ENCODE peak calls at places on chromosomes 2 and 18, in ten cellular contexts. S is CD8-positive, alpha-beta T cell; Q is AG09309; V is transverse colon; X is cardiac muscle cell; K is endodermal cell; R is GM23338; J is astrocyte of the spinal cord; A is K562; H is tibial artery. P is an unnamed sample.

GRCh38 chr2:202541137-202541536 is 93.6 kb upstream of the FAM117B start:
- DNase-seq in S (no peak), Q (no peak), V (no peak), X (no peak), K (no peak), R (no peak), J (no peak), A (no peak), H (no peak), P (no peak)

GRCh38 chr2:70010222-70011111 is 49.0 kb upstream of the ASPRV1 start:
- DNase-seq in S (no peak), Q (no peak), V (peak), X (no peak), K (no peak), R (no peak), J (no peak), A (peak), H (no peak), P (no peak)

GRCh38 chr2:226903179-226903578 is 67.3 kb downstream of the RHBDD1 start:
- DNase-seq in S (no peak), Q (peak), V (no peak), X (no peak), K (no peak), R (no peak), J (peak), A (no peak), H (no peak), P (no peak)

GRCh38 chr2:26333286-26333685 is 12.7 kb upstream of the SELENOI start:
- DNase-seq in S (no peak), Q (no peak), V (no peak), X (no peak), K (no peak), R (no peak), J (no peak), A (no peak), H (no peak), P (no peak)

GRCh38 chr2:26576565-26577441 is 64.4 kb downstream of the CIB4 start:
- DNase-seq in S (no peak), Q (no peak), V (no peak), X (no peak), K (peak), R (no peak), J (no peak), A (no peak), H (no peak), P (peak)

GRCh38 chr2:113081458-113082210 is 13.9 kb downstream of the IL1F10 start:
- DNase-seq in S (no peak), Q (no peak), V (no peak), X (no peak), K (no peak), R (no peak), J (no peak), A (no peak), H (no peak), P (no peak)

GRCh38 chr2:29066271-29066860 is 8.0 kb downstream of the PCARE start:
- DNase-seq in S (no peak), Q (no peak), V (no peak), X (no peak), K (no peak), R (no peak), J (no peak), A (no peak), H (peak), P (no peak)

GRCh38 chr2:120638450-120638849 is 97.2 kb upstream of the GLI2 start:
- DNase-seq in S (no peak), Q (no peak), V (no peak), X (no peak), K (peak), R (no peak), J (no peak), A (no peak), H (no peak), P (no peak)

GRCh38 chr2:1799174-1799573 is 54.9 kb upstream of the PXDN start:
- DNase-seq in S (no peak), Q (no peak), V (no peak), X (no peak), K (no peak), R (no peak), J (no peak), A (no peak), H (no peak), P (peak)

GRCh38 chr2:98459776-98460175 is 15.1 kb downstream of the INPP4A start:
- DNase-seq in S (no peak), Q (no peak), V (no peak), X (no peak), K (peak), R (no peak), J (peak), A (no peak), H (no peak), P (no peak)

GRCh38 chr2:96527990-96528679 is 8.4 kb upstream of the ARID5A start:
- DNase-seq in S (peak), Q (no peak), V (peak), X (no peak), K (no peak), R (no peak), J (no peak), A (no peak), H (peak), P (no peak)

GRCh38 chr2:101354910-101355309 is 32.4 kb downstream of the CREG2 start:
- DNase-seq in S (no peak), Q (no peak), V (no peak), X (no peak), K (no peak), R (no peak), J (no peak), A (no peak), H (no peak), P (no peak)

GRCh38 chr18:37452015-37452414 is 113.6 kb downstream of the CELF4 start:
- DNase-seq in S (no peak), Q (no peak), V (no peak), X (no peak), K (no peak), R (no peak), J (no peak), A (no peak), H (no peak), P (no peak)

GRCh38 chr2:122748552-122749011 is 993.1 kb downstream of the TSN start:
- DNase-seq in S (no peak), Q (no peak), V (no peak), X (no peak), K (peak), R (peak), J (peak), A (no peak), H (no peak), P (no peak)

GRCh38 chr2:25894135-25894830 is 16.0 kb upstream of the ASXL2 start:
- DNase-seq in S (no peak), Q (no peak), V (peak), X (no peak), K (no peak), R (no peak), J (peak), A (no peak), H (no peak), P (no peak)

GRCh38 chr18:28735731-28736130 is 558.8 kb upstream of the CDH2 start:
- DNase-seq in S (no peak), Q (peak), V (no peak), X (no peak), K (no peak), R (no peak), J (peak), A (no peak), H (no peak), P (no peak)

GRCh38 chr18:35456181-35456850 is 41.4 kb downstream of the INO80C start:
- DNase-seq in S (no peak), Q (no peak), V (peak), X (no peak), K (no peak), R (no peak), J (peak), A (no peak), H (no peak), P (no peak)

GRCh38 chr18:61435064-61435652 is 101.9 kb downstream of the CDH20 start:
- DNase-seq in S (no peak), Q (no peak), V (no peak), X (peak), K (peak), R (peak), J (no peak), A (peak), H (no peak), P (no peak)
- TF ChIP-seq CTCF in S (no peak), Q (peak), V (peak), X (peak), K (peak), R (peak), J (peak), A (peak), H (no peak), P (peak)

DNA sequence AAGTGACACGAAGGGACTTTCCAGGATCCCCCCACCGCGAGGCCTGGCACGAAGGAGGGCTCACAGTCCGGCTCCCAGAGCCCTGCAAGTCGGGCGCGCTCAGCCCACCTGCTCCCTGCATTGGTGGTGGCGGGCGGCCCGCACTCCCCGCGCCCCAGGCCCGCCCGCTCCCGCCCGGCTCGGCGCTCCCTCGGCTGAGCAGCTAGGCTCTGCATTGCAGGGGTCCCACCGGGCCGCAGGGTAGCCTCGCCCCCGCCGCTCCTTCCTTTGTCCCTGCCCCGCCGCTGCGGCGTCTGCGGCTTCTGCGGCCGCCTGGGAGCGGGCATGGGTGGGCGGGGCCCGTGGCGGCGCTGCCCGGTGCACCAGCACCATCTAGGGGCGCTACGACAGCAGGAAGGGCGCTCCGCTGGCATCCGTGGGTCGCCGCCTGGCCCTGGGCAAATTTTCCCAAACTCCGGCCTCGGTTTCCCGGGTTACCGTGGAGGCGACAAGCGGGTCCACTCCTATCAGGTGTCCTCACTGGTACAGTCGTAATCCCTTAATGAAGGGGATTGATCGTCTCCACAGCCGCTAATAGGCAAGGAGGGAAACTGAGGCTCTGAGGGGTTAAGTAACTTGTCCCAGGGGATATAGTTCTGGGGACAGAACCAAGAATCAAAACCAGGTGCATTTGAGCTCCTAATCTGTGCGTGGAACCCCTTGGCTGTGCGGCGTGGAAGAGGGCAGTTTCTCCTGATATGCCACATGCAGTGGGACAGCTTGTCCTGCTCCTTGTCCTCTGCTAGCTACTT is 157.4 kb downstream of the CYRIA start:
- DNase-seq in S (no peak), Q (no peak), V (peak), X (peak), K (peak), R (peak), J (peak), A (peak), H (no peak), P (no peak)
- TF ChIP-seq CTCF in S (no peak), Q (peak), V (peak), X (peak), K (peak), R (peak), J (peak), A (peak), H (no peak), P (peak)

DNA sequence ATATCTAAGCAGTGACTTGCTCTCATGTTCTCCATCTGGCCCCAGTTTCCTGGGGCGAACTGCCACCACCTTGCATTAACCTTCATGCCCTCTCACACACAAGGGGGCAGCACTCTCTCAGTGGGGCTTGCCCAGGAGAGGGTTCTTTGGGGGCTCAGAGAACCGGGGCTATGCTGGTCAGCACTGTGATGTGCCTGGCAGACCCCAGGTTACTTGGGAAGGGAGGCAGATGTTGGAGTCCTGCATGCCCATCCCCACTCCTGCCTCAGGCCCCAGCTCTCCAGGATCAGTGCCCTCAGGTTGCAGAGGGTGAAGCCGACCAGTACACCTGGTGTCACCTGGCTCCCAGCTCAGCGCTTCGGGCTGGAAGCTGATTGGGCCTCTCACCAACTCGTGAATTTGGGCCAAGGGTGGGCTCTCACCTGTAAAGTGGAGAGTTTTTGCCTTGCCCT is 396.2 kb upstream of the HS6ST1 start:
- DNase-seq in S (no peak), Q (no peak), V (no peak), X (peak), K (peak), R (peak), J (no peak), A (no peak), H (no peak), P (no peak)
- TF ChIP-seq CTCF in S (no peak), Q (no peak), V (no peak), X (peak), K (peak), R (peak), J (no peak), A (no peak), H (no peak), P (peak)

DNA sequence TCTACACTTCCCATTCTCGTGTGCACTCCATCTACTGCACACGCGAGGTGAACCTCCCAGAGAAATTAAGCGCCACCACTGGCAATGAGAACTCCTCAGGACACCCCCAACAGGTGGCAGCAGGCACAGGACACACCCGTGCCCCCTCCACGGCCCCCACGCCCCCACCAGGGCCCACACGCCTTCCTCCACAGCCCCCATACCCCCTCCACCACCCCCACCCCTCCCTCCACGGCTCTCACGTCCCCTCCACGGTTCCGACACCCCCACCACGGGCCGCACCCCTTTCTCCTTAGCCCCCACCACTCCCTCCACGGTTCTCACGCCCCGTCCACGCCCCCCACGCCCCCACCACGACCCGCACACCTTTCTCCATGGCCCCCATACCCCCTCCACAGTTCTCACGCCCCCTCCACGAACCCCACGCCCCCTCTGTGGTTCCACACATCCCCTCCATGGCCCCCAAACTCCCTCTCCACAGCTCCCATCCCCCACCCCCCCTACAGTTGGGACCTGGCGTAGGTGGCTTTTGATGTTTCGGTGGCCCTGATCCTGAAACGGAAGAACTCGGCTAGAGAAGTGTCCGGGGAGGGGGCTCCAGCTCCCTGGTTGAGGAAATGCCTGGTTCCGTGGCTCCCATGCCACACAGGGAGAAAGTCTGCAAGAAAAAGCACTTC is 110.8 kb downstream of the ZNF516 start:
- DNase-seq in S (no peak), Q (no peak), V (no peak), X (no peak), K (peak), R (no peak), J (no peak), A (no peak), H (no peak), P (no peak)
- TF ChIP-seq CTCF in S (no peak), Q (no peak), V (no peak), X (no peak), K (no peak), R (no peak), J (no peak), A (no peak), H (no peak), P (no peak)

GRCh38 chr2:173571021-173571821 is 216.5 kb downstream of the CDCA7 start:
- DNase-seq in S (no peak), Q (peak), V (no peak), X (peak), K (peak), R (peak), J (peak), A (peak), H (no peak), P (no peak)

GRCh38 chr2:173572848-173573247 is 218.2 kb downstream of the CDCA7 start:
- DNase-seq in S (no peak), Q (no peak), V (no peak), X (no peak), K (no peak), R (no peak), J (no peak), A (no peak), H (no peak), P (no peak)

GRCh38 chr2:173571887-173572680 is 217.4 kb downstream of the CDCA7 start:
- DNase-seq in S (no peak), Q (no peak), V (no peak), X (no peak), K (no peak), R (no peak), J (no peak), A (no peak), H (no peak), P (no peak)

GRCh38 chr2:173568054-173568453 is 213.4 kb downstream of the CDCA7 start:
- DNase-seq in S (no peak), Q (peak), V (peak), X (peak), K (peak), R (peak), J (no peak), A (peak), H (no peak), P (no peak)
- TF ChIP-seq CTCF in S (no peak), Q (peak), V (no peak), X (peak), K (peak), R (peak), J (peak), A (peak), H (no peak), P (peak)

GRCh38 chr18:8854962-8855361 is 149.6 kb downstream of the MTCL1 start:
- DNase-seq in S (no peak), Q (no peak), V (no peak), X (no peak), K (no peak), R (no peak), J (no peak), A (no peak), H (no peak), P (no peak)
- TF ChIP-seq CTCF in S (no peak), Q (no peak), V (no peak), X (no peak), K (no peak), R (no peak), J (no peak), A (no peak), H (no peak), P (no peak)

GRCh38 chr2:135709992-135710391 is 31.7 kb upstream of the UBXN4 start:
- DNase-seq in S (peak), Q (no peak), V (peak), X (peak), K (peak), R (peak), J (peak), A (peak), H (peak), P (no peak)
- TF ChIP-seq CTCF in S (peak), Q (peak), V (peak), X (peak), K (peak), R (peak), J (peak), A (peak), H (peak), P (peak)

GRCh38 chr2:53561155-53561554 is 206.4 kb upstream of the CHAC2 start:
- DNase-seq in S (no peak), Q (no peak), V (no peak), X (no peak), K (no peak), R (no peak), J (no peak), A (no peak), H (no peak), P (no peak)

GRCh38 chr2:53559302-53559967 is 208.2 kb upstream of the CHAC2 start:
- DNase-seq in S (no peak), Q (no peak), V (no peak), X (no peak), K (no peak), R (no peak), J (no peak), A (no peak), H (no peak), P (no peak)

GRCh38 chr2:53562407-53562806 is 205.2 kb upstream of the CHAC2 start:
- DNase-seq in S (no peak), Q (no peak), V (no peak), X (no peak), K (no peak), R (no peak), J (no peak), A (no peak), H (no peak), P (no peak)

GRCh38 chr2:53558867-53559266 is 208.7 kb upstream of the CHAC2 start:
- DNase-seq in S (no peak), Q (no peak), V (no peak), X (no peak), K (no peak), R (no peak), J (no peak), A (no peak), H (no peak), P (no peak)
- TF ChIP-seq CTCF in S (no peak), Q (no peak), V (no peak), X (no peak), K (no peak), R (no peak), J (no peak), A (no peak), H (no peak), P (no peak)